ENCODE peak calls at places on chromosomes 4 and X, in six cellular contexts. One of them, this sample, is unnamed.

GRCh38 chr4:137531951-137532868 is at the start of gene PCDH18:
- DNase-seq in activated CD4-positive, alpha-beta T cell treated with anti-CD3 and anti-CD28 coated beads, Interleukin-2, amount 50 U/mL, for 24 hours: no peak
- DNase-seq in GDM1: no peak
- DNase-seq in ELR: peak; percentile 86
- DNase-seq in activated CD4-positive, alpha-beta memory T cell treated with anti-CD3 and anti-CD28 coated beads for 36 hours: peak; percentile 38
- DNase-seq in suprapubic skin: peak; percentile 95
- DNase-seq in this sample: peak; percentile 71

GRCh38 chr4:180767330-180767729 is 1475.9 kb upstream of the TENM3 start:
- DNase-seq in activated CD4-positive, alpha-beta T cell treated with anti-CD3 and anti-CD28 coated beads, Interleukin-2, amount 50 U/mL, for 24 hours: no peak
- DNase-seq in GDM1: no peak
- DNase-seq in ELR: no peak
- DNase-seq in activated CD4-positive, alpha-beta memory T cell treated with anti-CD3 and anti-CD28 coated beads for 36 hours: no peak
- DNase-seq in suprapubic skin: no peak
- DNase-seq in this sample: no peak

GRCh38 chrX:107025538-107025937 is 25.5 kb upstream of the MORC4 start:
- DNase-seq in activated CD4-positive, alpha-beta T cell treated with anti-CD3 and anti-CD28 coated beads, Interleukin-2, amount 50 U/mL, for 24 hours: no peak
- DNase-seq in GDM1: no peak
- DNase-seq in ELR: peak; percentile 49
- DNase-seq in activated CD4-positive, alpha-beta memory T cell treated with anti-CD3 and anti-CD28 coated beads for 36 hours: no peak
- DNase-seq in suprapubic skin: no peak
- DNase-seq in this sample: peak; percentile 44

GRCh38 chr4:85717366-85717765 is 242.4 kb downstream of the ARHGAP24 start:
- DNase-seq in activated CD4-positive, alpha-beta T cell treated with anti-CD3 and anti-CD28 coated beads, Interleukin-2, amount 50 U/mL, for 24 hours: no peak
- DNase-seq in GDM1: no peak
- DNase-seq in ELR: no peak
- DNase-seq in activated CD4-positive, alpha-beta memory T cell treated with anti-CD3 and anti-CD28 coated beads for 36 hours: no peak
- DNase-seq in suprapubic skin: no peak
- DNase-seq in this sample: no peak

GRCh38 chrX:119067023-119067739 is 5.6 kb upstream of the CT47C1 start:
- DNase-seq in activated CD4-positive, alpha-beta T cell treated with anti-CD3 and anti-CD28 coated beads, Interleukin-2, amount 50 U/mL, for 24 hours: peak; percentile 17
- DNase-seq in GDM1: no peak
- DNase-seq in ELR: peak; percentile 67
- DNase-seq in activated CD4-positive, alpha-beta memory T cell treated with anti-CD3 and anti-CD28 coated beads for 36 hours: peak; percentile 66
- DNase-seq in suprapubic skin: no peak
- DNase-seq in this sample: peak; percentile 47

GRCh38 chr4:139896242-139896752 is 230.7 kb downstream of the MGST2 start:
- DNase-seq in activated CD4-positive, alpha-beta T cell treated with anti-CD3 and anti-CD28 coated beads, Interleukin-2, amount 50 U/mL, for 24 hours: no peak
- DNase-seq in GDM1: no peak
- DNase-seq in ELR: no peak
- DNase-seq in activated CD4-positive, alpha-beta memory T cell treated with anti-CD3 and anti-CD28 coated beads for 36 hours: no peak
- DNase-seq in suprapubic skin: no peak
- DNase-seq in this sample: no peak

GRCh38 chrX:47232803-47233332 is at the start of gene USP11:
- DNase-seq in activated CD4-positive, alpha-beta T cell treated with anti-CD3 and anti-CD28 coated beads, Interleukin-2, amount 50 U/mL, for 24 hours: no peak
- DNase-seq in GDM1: no peak
- DNase-seq in ELR: peak; percentile 63
- DNase-seq in activated CD4-positive, alpha-beta memory T cell treated with anti-CD3 and anti-CD28 coated beads for 36 hours: peak; percentile 43
- DNase-seq in suprapubic skin: peak; percentile 75
- DNase-seq in this sample: no peak

GRCh38 chr4:185549095-185549494 is 13.8 kb upstream of the PDLIM3 start:
- DNase-seq in activated CD4-positive, alpha-beta T cell treated with anti-CD3 and anti-CD28 coated beads, Interleukin-2, amount 50 U/mL, for 24 hours: no peak
- DNase-seq in GDM1: no peak
- DNase-seq in ELR: no peak
- DNase-seq in activated CD4-positive, alpha-beta memory T cell treated with anti-CD3 and anti-CD28 coated beads for 36 hours: no peak
- DNase-seq in suprapubic skin: no peak
- DNase-seq in this sample: no peak

GRCh38 chr4:184957451-184958115 is 60.7 kb upstream of the HELT start:
- DNase-seq in activated CD4-positive, alpha-beta T cell treated with anti-CD3 and anti-CD28 coated beads, Interleukin-2, amount 50 U/mL, for 24 hours: no peak
- DNase-seq in GDM1: no peak
- DNase-seq in ELR: no peak
- DNase-seq in activated CD4-positive, alpha-beta memory T cell treated with anti-CD3 and anti-CD28 coated beads for 36 hours: no peak
- DNase-seq in suprapubic skin: no peak
- DNase-seq in this sample: no peak

GRCh38 chr4:124203613-124204284 is 508.8 kb downstream of the ANKRD50 start:
- DNase-seq in activated CD4-positive, alpha-beta T cell treated with anti-CD3 and anti-CD28 coated beads, Interleukin-2, amount 50 U/mL, for 24 hours: no peak
- DNase-seq in GDM1: no peak
- DNase-seq in ELR: peak; percentile 63
- DNase-seq in activated CD4-positive, alpha-beta memory T cell treated with anti-CD3 and anti-CD28 coated beads for 36 hours: no peak
- DNase-seq in suprapubic skin: no peak
- DNase-seq in this sample: no peak

GRCh38 chrX:40845331-40845911 is 110.1 kb upstream of the MED14 start:
- DNase-seq in activated CD4-positive, alpha-beta T cell treated with anti-CD3 and anti-CD28 coated beads, Interleukin-2, amount 50 U/mL, for 24 hours: no peak
- DNase-seq in GDM1: no peak
- DNase-seq in ELR: peak; percentile 87
- DNase-seq in activated CD4-positive, alpha-beta memory T cell treated with anti-CD3 and anti-CD28 coated beads for 36 hours: no peak
- DNase-seq in suprapubic skin: no peak
- DNase-seq in this sample: peak; percentile 29

GRCh38 chr4:94843222-94843621 is 85.5 kb downstream of the BMPR1B start:
- DNase-seq in activated CD4-positive, alpha-beta T cell treated with anti-CD3 and anti-CD28 coated beads, Interleukin-2, amount 50 U/mL, for 24 hours: no peak
- DNase-seq in GDM1: no peak
- DNase-seq in ELR: no peak
- DNase-seq in activated CD4-positive, alpha-beta memory T cell treated with anti-CD3 and anti-CD28 coated beads for 36 hours: no peak
- DNase-seq in suprapubic skin: no peak
- DNase-seq in this sample: no peak

GRCh38 chrX:31071725-31072124 is at the start of gene FTHL17:
- DNase-seq in activated CD4-positive, alpha-beta T cell treated with anti-CD3 and anti-CD28 coated beads, Interleukin-2, amount 50 U/mL, for 24 hours: no peak
- DNase-seq in GDM1: no peak
- DNase-seq in ELR: no peak
- DNase-seq in activated CD4-positive, alpha-beta memory T cell treated with anti-CD3 and anti-CD28 coated beads for 36 hours: no peak
- DNase-seq in suprapubic skin: no peak
- DNase-seq in this sample: no peak